ENCODE peak calls at places on chromosome 13, in seven cellular contexts. J is BJ, T is lower leg skin, N is fibroblast of pulmonary artery, F is WTC11, E is mucosa of descending colon, Q is cardiac fibroblast. K is an unnamed sample.

GRCh38 chr13:52446265-52446664 is 4.2 kb downstream of the VPS36 start:
- DNase-seq in J (no peak), T (no peak), N (no peak), F (no peak), E (no peak), Q (no peak), K (no peak)

GRCh38 chr13:105721056-105721455 is 814.4 kb downstream of the EFNB2 start:
- DNase-seq in J (no peak), T (no peak), N (peak), F (no peak), E (no peak), Q (peak), K (no peak)

GRCh38 chr13:71879129-71879535 is 12.1 kb upstream of the DACH1 start:
- DNase-seq in J (no peak), T (no peak), N (peak), F (no peak), E (peak), Q (peak), K (no peak)

GRCh38 chr13:36813226-36813625 is 5.8 kb upstream of the RFXAP start:
- DNase-seq in J (no peak), T (no peak), N (no peak), F (no peak), E (no peak), Q (no peak), K (no peak)

GRCh38 chr13:111908981-111909380 is 158.0 kb upstream of the SOX1 start:
- DNase-seq in J (no peak), T (no peak), N (no peak), F (peak), E (no peak), Q (no peak), K (no peak)

GRCh38 chr13:113474179-113474578 is 16.3 kb downstream of the DCUN1D2 start:
- DNase-seq in J (no peak), T (no peak), N (peak), F (no peak), E (no peak), Q (peak), K (no peak)

GRCh38 chr13:62643007-62643483 is 1227.4 kb upstream of the PCDH20 start:
- DNase-seq in J (no peak), T (no peak), N (peak), F (no peak), E (no peak), Q (peak), K (no peak)

GRCh38 chr13:106083620-106084350 is 451.7 kb downstream of the EFNB2 start:
- DNase-seq in J (no peak), T (no peak), N (peak), F (peak), E (peak), Q (peak), K (no peak)

GRCh38 chr13:36752673-36753072 is 66.3 kb upstream of the RFXAP start:
- DNase-seq in J (no peak), T (no peak), N (peak), F (no peak), E (no peak), Q (peak), K (no peak)

GRCh38 chr13:71856548-71856947 is 10.5 kb downstream of the DACH1 start:
- DNase-seq in J (no peak), T (no peak), N (no peak), F (no peak), E (no peak), Q (no peak), K (no peak)

GRCh38 chr13:46994492-46994891 is 97.6 kb upstream of the HTR2A start:
- DNase-seq in J (no peak), T (no peak), N (no peak), F (no peak), E (no peak), Q (no peak), K (no peak)

GRCh38 chr13:73059460-73060250 is 850 bp downstream of the KLF5 start:
- DNase-seq in J (no peak), T (no peak), N (no peak), F (peak), E (no peak), Q (peak), K (peak)

GRCh38 chr13:99750951-99751350 is 220.6 kb downstream of the ZIC5 start:
- DNase-seq in J (no peak), T (no peak), N (no peak), F (no peak), E (no peak), Q (no peak), K (no peak)

GRCh38 chr13:29925457-29925856 is 75.0 kb upstream of the UBL3 start:
- DNase-seq in J (no peak), T (peak), N (peak), F (no peak), E (peak), Q (peak), K (no peak)

GRCh38 chr13:71242191-71242590 is 624.8 kb downstream of the DACH1 start:
- DNase-seq in J (no peak), T (no peak), N (peak), F (no peak), E (no peak), Q (peak), K (no peak)

GRCh38 chr13:98632971-98633370 is 56.1 kb upstream of the STK24 start:
- DNase-seq in J (no peak), T (no peak), N (no peak), F (no peak), E (no peak), Q (peak), K (no peak)

GRCh38 chr13:111919826-111920225 is 147.1 kb upstream of the SOX1 start:
- DNase-seq in J (no peak), T (no peak), N (no peak), F (no peak), E (no peak), Q (no peak), K (no peak)

GRCh38 chr13:77325371-77325941 is 1.4 kb downstream of the MYCBP2 start:
- DNase-seq in J (no peak), T (no peak), N (no peak), F (no peak), E (no peak), Q (peak), K (no peak)

GRCh38 chr13:25117312-25117711 is 21.4 kb downstream of the PABPC3 start:
- DNase-seq in J (no peak), T (no peak), N (no peak), F (peak), E (no peak), Q (no peak), K (no peak)

GRCh38 chr13:79810671-79811070 is 329.7 kb downstream of the NDFIP2 start:
- DNase-seq in J (peak), T (no peak), N (peak), F (no peak), E (no peak), Q (peak), K (no peak)

DNA sequence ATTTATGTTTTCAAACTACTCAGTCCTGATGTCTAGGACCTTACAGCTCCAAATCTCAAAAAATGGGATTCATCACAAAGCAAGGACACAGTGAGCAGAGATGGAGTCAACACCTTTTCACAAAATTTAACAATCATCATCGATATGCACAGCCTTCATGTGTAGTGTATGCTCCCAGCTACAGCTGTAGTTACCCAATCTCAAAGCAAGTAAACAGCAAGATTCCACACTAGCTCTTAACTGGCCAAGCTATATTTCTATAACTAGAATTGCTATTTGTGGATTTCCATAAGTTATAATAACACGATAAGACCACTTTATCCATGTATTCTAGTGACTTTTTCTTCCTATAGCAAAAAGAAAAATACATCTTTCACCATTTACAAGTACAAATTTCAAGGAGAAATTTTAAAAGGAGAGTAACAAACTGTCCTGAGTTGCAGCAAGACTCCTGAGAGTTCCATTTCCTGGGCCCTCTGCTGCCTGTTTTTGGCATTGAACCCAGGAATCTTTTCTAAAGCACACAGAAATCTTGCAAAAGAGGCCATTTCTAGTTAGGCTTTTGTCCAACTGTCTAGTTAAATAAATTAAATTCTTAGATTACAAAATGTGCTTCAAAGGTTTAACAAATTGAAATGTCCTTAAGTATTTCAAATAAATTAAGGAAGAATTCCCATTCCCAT is 460.6 kb downstream of the FGF14 start:
- DNase-seq in J (no peak), T (no peak), N (peak), F (no peak), E (no peak), Q (peak), K (no peak)
- TF ChIP-seq CTCF in J (peak), T (no peak), N (no peak), F (no peak), E (no peak), Q (peak), K (peak)

GRCh38 chr13:22252281-22252830 is 581.5 kb downstream of the FGF9 start:
- DNase-seq in J (no peak), T (no peak), N (no peak), F (no peak), E (no peak), Q (no peak), K (no peak)

GRCh38 chr13:22253107-22253506 is 582.2 kb downstream of the FGF9 start:
- DNase-seq in J (no peak), T (no peak), N (no peak), F (no peak), E (no peak), Q (no peak), K (no peak)

DNA sequence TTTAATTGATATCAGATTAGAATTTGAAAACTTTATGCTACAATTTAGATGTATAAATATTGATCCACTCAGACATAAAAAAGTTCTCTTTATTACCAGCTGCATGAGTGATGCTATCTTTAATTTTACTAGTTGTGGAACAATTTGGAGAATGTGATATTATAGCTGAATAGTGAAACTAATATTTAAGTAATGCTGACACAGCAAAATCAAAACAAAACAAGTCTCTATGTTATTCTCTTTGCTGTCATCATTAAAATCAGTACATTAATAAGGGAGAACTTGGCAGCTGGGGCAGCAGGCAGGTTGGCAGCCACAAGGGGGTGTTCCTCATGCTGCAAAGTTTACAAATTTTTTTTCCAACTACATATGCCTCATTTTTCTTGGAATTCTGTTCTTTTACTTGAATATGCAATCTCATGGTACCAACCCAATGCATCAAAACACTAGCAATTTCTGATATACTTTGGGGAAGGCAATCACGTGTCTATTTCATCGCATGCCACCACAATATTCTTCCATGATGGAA is 585.3 kb downstream of the FGF9 start:
- DNase-seq in J (no peak), T (no peak), N (no peak), F (no peak), E (no peak), Q (no peak), K (no peak)
- TF ChIP-seq CTCF in J (no peak), T (no peak), N (no peak), F (no peak), E (no peak), Q (no peak), K (peak)

DNA sequence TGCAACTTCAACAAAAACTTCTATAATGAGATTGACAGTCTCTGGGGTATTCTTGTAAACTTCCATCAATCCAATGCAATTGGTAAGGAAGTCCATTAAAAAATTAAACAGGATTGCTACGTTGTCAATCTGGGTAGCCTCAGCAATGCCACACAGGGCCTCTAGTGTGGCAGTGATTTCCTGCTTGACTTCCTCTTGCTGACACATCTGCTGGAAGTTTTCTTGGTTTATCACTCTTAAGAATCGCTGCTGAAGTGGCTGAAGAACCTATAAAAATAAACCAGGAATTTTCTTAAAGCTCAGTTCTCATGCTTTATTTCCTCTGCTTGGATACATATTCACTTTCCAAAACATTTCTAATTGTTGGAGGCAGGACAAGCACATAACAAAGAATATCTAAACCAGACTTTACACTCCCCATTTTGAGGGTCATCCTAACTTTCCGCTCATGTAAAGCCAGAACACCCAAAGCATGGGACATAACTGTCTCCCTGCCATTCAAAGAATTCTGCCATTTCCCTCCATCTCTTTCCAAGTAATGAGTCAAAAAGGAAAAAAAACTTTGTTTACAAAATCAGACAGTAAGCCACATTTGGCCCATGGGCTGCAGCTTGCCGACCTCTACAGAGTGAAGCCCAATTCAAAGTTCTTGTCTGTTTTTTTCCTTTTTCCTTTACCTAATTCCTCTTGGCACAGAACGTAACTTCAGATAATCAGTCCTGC is 23.2 kb upstream of the EEF1AKMT1 start:
- DNase-seq in J (no peak), T (no peak), N (no peak), F (no peak), E (no peak), Q (no peak), K (no peak)
- TF ChIP-seq CTCF in J (no peak), T (no peak), N (no peak), F (no peak), E (no peak), Q (no peak), K (no peak)

DNA sequence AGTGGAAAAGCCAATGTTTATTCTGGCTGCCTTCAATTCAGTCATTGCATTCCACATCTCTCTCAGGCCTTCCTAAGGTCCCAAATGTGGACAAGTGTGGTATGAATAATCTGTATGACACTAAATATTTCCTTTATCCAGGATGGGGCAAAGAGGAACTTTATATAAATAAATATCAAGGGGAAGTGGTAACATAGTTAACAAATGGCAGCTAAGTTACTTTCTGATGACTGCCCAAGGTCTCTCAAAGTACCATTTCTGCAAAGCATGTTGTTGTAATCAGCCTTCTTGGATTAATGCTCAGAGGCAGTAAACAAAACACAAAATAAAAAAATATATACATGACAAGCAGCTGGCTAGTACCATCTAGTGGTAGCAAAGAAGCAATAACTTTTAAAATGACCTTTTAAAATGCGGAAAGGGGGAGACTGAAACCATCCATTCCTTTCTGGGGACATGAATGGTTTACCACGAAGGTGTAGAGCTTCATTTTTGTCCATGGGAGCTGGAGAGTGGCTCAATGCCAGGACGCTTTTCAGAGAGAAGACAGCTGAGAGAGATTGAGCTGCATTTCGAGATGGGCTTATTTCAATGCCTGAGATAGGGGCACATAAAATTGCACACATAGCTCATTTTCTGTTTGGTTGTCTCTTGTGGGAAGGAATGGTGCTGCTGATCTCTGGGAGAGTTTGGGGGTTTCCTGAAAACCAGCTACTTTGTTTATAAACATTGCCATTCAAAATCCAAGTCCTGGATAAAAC is 259.2 kb downstream of the RFC3 start:
- DNase-seq in J (peak), T (no peak), N (peak), F (no peak), E (no peak), Q (peak), K (no peak)
- TF ChIP-seq CTCF in J (peak), T (no peak), N (peak), F (peak), E (peak), Q (peak), K (peak)

DNA sequence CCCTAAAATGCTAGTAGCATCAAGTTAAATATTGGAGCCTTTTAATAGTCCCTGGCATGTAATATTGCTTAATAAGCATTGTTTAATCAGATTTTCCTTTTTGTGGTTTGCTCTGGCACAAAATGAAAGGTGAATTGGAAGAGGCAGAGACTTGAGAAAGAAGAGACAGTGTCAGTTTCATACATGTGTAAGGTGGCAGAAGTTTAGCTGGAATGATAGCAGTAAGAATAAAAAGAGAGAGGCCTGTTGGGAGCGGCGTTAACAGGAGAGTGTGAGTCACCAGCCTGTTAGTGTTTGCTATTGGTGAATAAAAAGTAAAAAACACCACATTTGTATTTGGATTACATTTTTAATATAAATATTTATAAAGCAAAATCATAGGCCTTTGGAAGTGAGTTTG is 145.3 kb downstream of the PDS5B start:
- DNase-seq in J (no peak), T (no peak), N (no peak), F (no peak), E (no peak), Q (peak), K (no peak)
- TF ChIP-seq CTCF in J (no peak), T (no peak), N (no peak), F (no peak), E (no peak), Q (no peak), K (no peak)

GRCh38 chr13:20658451-20658850 is 45.0 kb upstream of the IL17D start:
- DNase-seq in J (no peak), T (no peak), N (peak), F (no peak), E (no peak), Q (peak), K (no peak)

GRCh38 chr13:20647758-20648157 is 55.7 kb upstream of the IL17D start:
- DNase-seq in J (no peak), T (no peak), N (no peak), F (no peak), E (no peak), Q (no peak), K (no peak)

GRCh38 chr13:20654156-20654555 is 49.3 kb upstream of the IL17D start:
- DNase-seq in J (no peak), T (no peak), N (peak), F (no peak), E (no peak), Q (peak), K (no peak)

GRCh38 chr13:20652946-20653345 is 50.6 kb upstream of the IL17D start:
- DNase-seq in J (no peak), T (no peak), N (no peak), F (no peak), E (no peak), Q (no peak), K (no peak)
- TF ChIP-seq CTCF in J (no peak), T (no peak), N (no peak), F (no peak), E (no peak), Q (no peak), K (no peak)

GRCh38 chr13:97125810-97126738 is 96.1 kb upstream of the MBNL2 start:
- DNase-seq in J (no peak), T (peak), N (peak), F (no peak), E (no peak), Q (peak), K (no peak)
- TF ChIP-seq CTCF in J (peak), T (no peak), N (no peak), F (no peak), E (no peak), Q (no peak), K (no peak)

GRCh38 chr13:35718084-35718483 is 241.6 kb upstream of the MAB21L1 start:
- DNase-seq in J (no peak), T (no peak), N (no peak), F (no peak), E (no peak), Q (no peak), K (no peak)
- TF ChIP-seq CTCF in J (no peak), T (no peak), N (no peak), F (no peak), E (no peak), Q (no peak), K (no peak)

GRCh38 chr13:49220035-49220855 is at the start of gene MLNR:
- DNase-seq in J (no peak), T (no peak), N (no peak), F (peak), E (no peak), Q (no peak), K (peak)
- TF ChIP-seq CTCF in J (no peak), T (no peak), N (no peak), F (peak), E (no peak), Q (no peak), K (peak)

K was measured in neural crest cell.